ENCODE peak calls at places on chromosomes 13 and 19, in seven cellular contexts. C, V, Z, M, G, H and R are unnamed samples.

GRCh38 chr13:66660013-66660804 is 569.9 kb downstream of the PCDH9 start:
- DNase-seq in C (no peak), V (no peak), Z (peak; percentile 75), M (peak; percentile 79), G (no peak), H (peak; percentile 76), R (no peak)

GRCh38 chr13:48532146-48532472 is 771 bp downstream of the RCBTB2 start:
- DNase-seq in C (no peak), V (no peak), Z (peak; percentile 52), M (peak; percentile 69), G (peak; percentile 26), H (peak; percentile 61), R (no peak)

GRCh38 chr13:77267362-77267761 is 59.5 kb downstream of the MYCBP2 start:
- DNase-seq in C (no peak), V (no peak), Z (peak; percentile 34), M (peak; percentile 63), G (no peak), H (no peak), R (no peak)

GRCh38 chr13:35979378-35979911 is 151.7 kb downstream of the DCLK1 start:
- DNase-seq in C (peak; percentile 17), V (peak; percentile 45), Z (peak; percentile 83), M (peak; percentile 98), G (no peak), H (peak; percentile 94), R (peak; percentile 87)

GRCh38 chr19:45667620-45668341 is at the start of gene GIPR:
- DNase-seq in C (no peak), V (peak; percentile 84), Z (peak; percentile 38), M (no peak), G (no peak), H (no peak), R (peak; percentile 41)

GRCh38 chr13:112895521-112896465 is 73.2 kb upstream of the MCF2L start:
- DNase-seq in C (no peak), V (no peak), Z (no peak), M (no peak), G (no peak), H (no peak), R (no peak)

GRCh38 chr13:97125051-97125809 is 96.9 kb upstream of the MBNL2 start:
- DNase-seq in C (no peak), V (no peak), Z (peak; percentile 74), M (peak; percentile 91), G (peak; percentile 63), H (peak; percentile 70), R (peak; percentile 79)

GRCh38 chr13:69107436-69107835 is 1000.2 kb upstream of the ATXN8OS start:
- DNase-seq in C (no peak), V (no peak), Z (no peak), M (no peak), G (no peak), H (no peak), R (no peak)

GRCh38 chr19:45130888-45131615 is 29.7 kb downstream of the NKPD1 start:
- DNase-seq in C (no peak), V (no peak), Z (peak; percentile 16), M (peak; percentile 24), G (no peak), H (no peak), R (no peak)

GRCh38 chr19:38319421-38320258 is at the start of gene KCNK6:
- DNase-seq in C (no peak), V (peak; percentile 82), Z (no peak), M (peak; percentile 15), G (no peak), H (peak; percentile 23), R (peak; percentile 92)

GRCh38 chr13:37868691-37869505 is 674 bp downstream of the TRPC4 start:
- DNase-seq in C (no peak), V (no peak), Z (peak; percentile 50), M (peak; percentile 65), G (no peak), H (peak; percentile 50), R (no peak)

GRCh38 chr13:37869756-37870488 is at the start of gene TRPC4:
- DNase-seq in C (no peak), V (peak; percentile 20), Z (peak; percentile 59), M (peak; percentile 89), G (no peak), H (peak; percentile 73), R (no peak)

GRCh38 chr13:37870895-37871550 is 1.5 kb upstream of the TRPC4 start:
- DNase-seq in C (no peak), V (no peak), Z (peak; percentile 79), M (peak; percentile 88), G (no peak), H (peak; percentile 77), R (no peak)

GRCh38 chr13:37870489-37870845 is 895 bp upstream of the TRPC4 start:
- DNase-seq in C (no peak), V (no peak), Z (no peak), M (no peak), G (no peak), H (no peak), R (no peak)

GRCh38 chr13:37869506-37869755 is 141 bp downstream of the TRPC4 start:
- DNase-seq in C (no peak), V (no peak), Z (no peak), M (no peak), G (no peak), H (peak; percentile 49), R (no peak)
- H3K4me3 ChIP-seq in C (peak overlapping the region; percentile 68), V (peak overlapping the region; percentile 33), Z (peak overlapping the region; percentile 55), M (peak overlapping the region; percentile 83), G (no peak overlapping the region), H (peak overlapping the region; percentile 77), R (no peak overlapping the region)

GRCh38 chr19:6536138-6536671 is 5.4 kb downstream of the TNFSF9 start:
- DNase-seq in C (peak; percentile 40), V (peak; percentile 74), Z (no peak), M (peak; percentile 51), G (peak; percentile 99), H (peak; percentile 38), R (peak; percentile 90)
- H3K4me3 ChIP-seq in C (no peak overlapping the region), V (no peak overlapping the region), Z (no peak overlapping the region), M (no peak overlapping the region), G (no peak overlapping the region), H (no peak overlapping the region), R (no peak overlapping the region)

GRCh38 chr19:50719566-50719965 is at the start of gene SHANK1:
- DNase-seq in C (no peak), V (no peak), Z (peak; percentile 17), M (no peak), G (no peak), H (no peak), R (no peak)
- H3K4me3 ChIP-seq in C (peak within 1 kb of the TSS; percentile 33), V (peak within 1 kb of the TSS; percentile 15), Z (peak within 1 kb of the TSS; percentile 54), M (peak within 1 kb of the TSS; percentile 14), G (no peak within 1 kb of the TSS), H (peak within 1 kb of the TSS; percentile 49), R (no peak within 1 kb of the TSS)

GRCh38 chr13:60986301-60986700 is 429.3 kb downstream of the PCDH20 start:
- DNase-seq in C (no peak), V (no peak), Z (no peak), M (no peak), G (no peak), H (no peak), R (no peak)

GRCh38 chr13:60976367-60976766 is 439.3 kb downstream of the PCDH20 start:
- DNase-seq in C (no peak), V (no peak), Z (no peak), M (no peak), G (no peak), H (no peak), R (no peak)

DNA sequence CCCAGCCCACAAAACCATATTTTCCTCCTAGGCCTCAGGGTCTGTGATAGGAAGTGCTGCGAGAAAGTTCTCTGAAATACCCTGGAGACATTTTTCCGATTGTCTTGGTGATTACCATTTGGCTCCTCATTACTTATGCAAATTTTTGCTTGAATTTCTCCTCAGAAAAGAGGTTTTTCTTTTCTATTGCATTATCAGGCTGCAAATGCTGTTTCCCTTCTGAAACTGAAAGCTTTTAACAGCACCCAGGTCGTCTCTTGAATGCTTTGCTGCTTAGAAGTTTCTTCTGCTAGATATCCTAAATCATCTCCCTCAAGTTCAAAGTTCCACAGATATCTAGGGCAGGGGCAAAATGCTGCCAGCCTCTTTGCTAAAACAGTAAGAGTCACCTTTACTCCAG is 434.2 kb downstream of the PCDH20 start:
- DNase-seq in C (no peak), V (no peak), Z (no peak), M (no peak), G (no peak), H (no peak), R (no peak)
- H3K4me3 ChIP-seq in C (no peak overlapping the region), V (no peak overlapping the region), Z (no peak overlapping the region), M (no peak overlapping the region), G (no peak overlapping the region), H (no peak overlapping the region), R (no peak overlapping the region)

GRCh38 chr13:109870281-109871017 is 84.1 kb upstream of the IRS2 start:
- DNase-seq in C (no peak), V (no peak), Z (no peak), M (no peak), G (no peak), H (no peak), R (no peak)

GRCh38 chr13:109867766-109868165 is 81.4 kb upstream of the IRS2 start:
- DNase-seq in C (no peak), V (no peak), Z (no peak), M (peak; percentile 18), G (no peak), H (peak; percentile 44), R (no peak)

GRCh38 chr13:109869312-109870237 is 83.2 kb upstream of the IRS2 start:
- DNase-seq in C (no peak), V (peak; percentile 64), Z (peak; percentile 44), M (peak; percentile 62), G (no peak), H (peak; percentile 85), R (no peak)

GRCh38 chr13:109871018-109871370 is 84.6 kb upstream of the IRS2 start:
- DNase-seq in C (no peak), V (no peak), Z (peak; percentile 55), M (peak; percentile 46), G (no peak), H (peak; percentile 13), R (no peak)

GRCh38 chr13:109868583-109869311 is 82.4 kb upstream of the IRS2 start:
- DNase-seq in C (no peak), V (no peak), Z (peak; percentile 17), M (no peak), G (no peak), H (peak; percentile 8), R (no peak)
- H3K4me3 ChIP-seq in C (peak overlapping the region; percentile 39), V (no peak overlapping the region), Z (no peak overlapping the region), M (no peak overlapping the region), G (no peak overlapping the region), H (no peak overlapping the region), R (no peak overlapping the region)

GRCh38 chr19:58350871-58351557 is 2.3 kb downstream of the A1BG start:
- DNase-seq in C (no peak), V (no peak), Z (no peak), M (no peak), G (no peak), H (no peak), R (no peak)

GRCh38 chr19:58349590-58349989 is 3.7 kb downstream of the A1BG start:
- DNase-seq in C (no peak), V (no peak), Z (no peak), M (no peak), G (no peak), H (no peak), R (no peak)

GRCh38 chr19:58345558-58345957 is 7.7 kb downstream of the A1BG start:
- DNase-seq in C (no peak), V (no peak), Z (no peak), M (no peak), G (no peak), H (no peak), R (no peak)

GRCh38 chr19:58350001-58350801 is 3.1 kb downstream of the A1BG start:
- DNase-seq in C (no peak), V (no peak), Z (no peak), M (peak; percentile 27), G (no peak), H (no peak), R (no peak)

GRCh38 chr19:58346961-58347929 is 6.0 kb downstream of the A1BG start:
- DNase-seq in C (no peak), V (peak; percentile 69), Z (peak; percentile 63), M (peak; percentile 67), G (no peak), H (peak; percentile 57), R (no peak)
- H3K4me3 ChIP-seq in C (peak overlapping the region; percentile 60), V (peak overlapping the region; percentile 43), Z (peak overlapping the region; percentile 66), M (peak overlapping the region; percentile 87), G (peak overlapping the region; percentile 87), H (peak overlapping the region; percentile 77), R (peak overlapping the region; percentile 31)